ENCODE peak calls at places on chromosome 5, in six cellular contexts. I is mesendoderm, W is psoas muscle, J is body of pancreas, Z is tibial artery, M is HCT116. S is an unnamed sample.

GRCh38 chr5:111972548-111972947 is 215.6 kb upstream of the NREP start:
- DNase-seq in W (no peak), Z (no peak), I (no peak), J (no peak), M (no peak), S (no peak)

GRCh38 chr5:132476853-132477729 is 13.5 kb downstream of the IRF1 start:
- DNase-seq in Z (peak; percentile 57), M (no peak), J (no peak), W (no peak), I (peak; percentile 27), S (no peak)

GRCh38 chr5:32254987-32255900 is 57.5 kb downstream of the MTMR12 start:
- DNase-seq in J (peak; percentile 49), M (no peak), Z (no peak), I (no peak), W (no peak), S (no peak)

GRCh38 chr5:144315994-144316634 is 145.4 kb downstream of the KCTD16 start:
- DNase-seq in M (no peak), J (peak; percentile 71), W (no peak), I (no peak), Z (no peak), S (peak; percentile 63)

GRCh38 chr5:36237756-36238155 is 4.0 kb downstream of the NADK2 start:
- DNase-seq in M (no peak), Z (no peak), I (no peak), W (no peak), J (no peak), S (no peak)

GRCh38 chr5:135451581-135452360 is at the start of gene TIFAB:
- DNase-seq in M (no peak), W (no peak), J (no peak), Z (peak; percentile 48), I (no peak), S (no peak)

GRCh38 chr5:56812110-56812509 is 3.2 kb upstream of the MAP3K1 start:
- DNase-seq in Z (no peak), J (no peak), I (no peak), W (no peak), M (no peak), S (no peak)

GRCh38 chr5:170638454-170639220 is 134.8 kb downstream of the KCNIP1 start:
- DNase-seq in J (peak; percentile 68), Z (no peak), I (peak; percentile 81), M (peak; percentile 35), W (peak; percentile 43), S (peak; percentile 67)

GRCh38 chr5:179553875-179554274 is 3.5 kb downstream of the RUFY1 start:
- DNase-seq in W (peak; percentile 30), I (peak; percentile 76), J (no peak), M (no peak), Z (no peak), S (no peak)

GRCh38 chr5:173483160-173483559 is 133.3 kb downstream of the BOD1 start:
- DNase-seq in J (no peak), I (no peak), Z (no peak), W (no peak), M (no peak), S (no peak)

GRCh38 chr5:41637869-41638268 is 127.5 kb upstream of the PLCXD3 start:
- DNase-seq in I (peak; percentile 52), Z (no peak), W (no peak), M (peak; percentile 7), J (no peak), S (no peak)

GRCh38 chr5:5242056-5242455 is 101.9 kb downstream of the ADAMTS16 start:
- DNase-seq in J (no peak), W (no peak), I (peak; percentile 51), Z (no peak), M (no peak), S (no peak)

GRCh38 chr5:36462295-36463021 is 143.9 kb upstream of the SLC1A3 start:
- DNase-seq in M (no peak), Z (no peak), I (no peak), J (no peak), W (no peak), S (no peak)

GRCh38 chr5:66958984-66959641 is 237.5 kb downstream of the CD180 start:
- DNase-seq in Z (no peak), I (peak; percentile 86), M (no peak), J (peak; percentile 24), W (peak; percentile 41), S (peak; percentile 54)

GRCh38 chr5:124365491-124365890 is 380.9 kb downstream of the ZNF608 start:
- DNase-seq in I (no peak), Z (no peak), W (no peak), J (no peak), M (no peak), S (no peak)

GRCh38 chr5:145953202-145953601 is 16.8 kb downstream of the SH3RF2 start:
- DNase-seq in M (no peak), W (no peak), Z (no peak), I (no peak), J (no peak), S (no peak)

GRCh38 chr5:142869883-142870282 is 99.7 kb downstream of the ARHGAP26 start:
- DNase-seq in M (no peak), Z (no peak), J (peak; percentile 60), I (no peak), W (no peak), S (no peak)

GRCh38 chr5:9667906-9668305 is 37.8 kb upstream of the TAS2R1 start:
- DNase-seq in Z (no peak), M (no peak), W (no peak), I (no peak), J (no peak), S (no peak)

GRCh38 chr5:40628428-40628827 is 51.3 kb upstream of the PTGER4 start:
- DNase-seq in J (no peak), Z (no peak), W (no peak), M (no peak), I (no peak), S (no peak)

GRCh38 chr5:39423331-39423751 is 1.4 kb downstream of the DAB2 start:
- DNase-seq in M (no peak), Z (no peak), I (peak; percentile 85), J (no peak), W (peak; percentile 30), S (no peak)

GRCh38 chr5:34045996-34046395 is 3.0 kb upstream of the C1QTNF3 start:
- DNase-seq in Z (no peak), I (no peak), J (no peak), W (no peak), M (no peak), S (no peak)

GRCh38 chr5:162768962-162769464 is 668.4 kb upstream of the CCNG1 start:
- DNase-seq in M (no peak), W (no peak), Z (no peak), I (peak; percentile 77), J (no peak), S (no peak)

GRCh38 chr5:57724836-57725235 is 242.2 kb upstream of the ACTBL2 start:
- DNase-seq in W (no peak), Z (no peak), J (no peak), I (peak; percentile 6), M (no peak), S (no peak)

GRCh38 chr5:105868038-105868775 is 1802.5 kb downstream of the EFNA5 start:
- DNase-seq in W (no peak), J (peak; percentile 48), M (no peak), I (no peak), Z (no peak), S (no peak)

GRCh38 chr5:180026320-180026719 is 45.2 kb downstream of the RNF130 start:
- DNase-seq in J (peak; percentile 46), W (no peak), I (peak; percentile 55), M (no peak), Z (no peak), S (no peak)

DNA sequence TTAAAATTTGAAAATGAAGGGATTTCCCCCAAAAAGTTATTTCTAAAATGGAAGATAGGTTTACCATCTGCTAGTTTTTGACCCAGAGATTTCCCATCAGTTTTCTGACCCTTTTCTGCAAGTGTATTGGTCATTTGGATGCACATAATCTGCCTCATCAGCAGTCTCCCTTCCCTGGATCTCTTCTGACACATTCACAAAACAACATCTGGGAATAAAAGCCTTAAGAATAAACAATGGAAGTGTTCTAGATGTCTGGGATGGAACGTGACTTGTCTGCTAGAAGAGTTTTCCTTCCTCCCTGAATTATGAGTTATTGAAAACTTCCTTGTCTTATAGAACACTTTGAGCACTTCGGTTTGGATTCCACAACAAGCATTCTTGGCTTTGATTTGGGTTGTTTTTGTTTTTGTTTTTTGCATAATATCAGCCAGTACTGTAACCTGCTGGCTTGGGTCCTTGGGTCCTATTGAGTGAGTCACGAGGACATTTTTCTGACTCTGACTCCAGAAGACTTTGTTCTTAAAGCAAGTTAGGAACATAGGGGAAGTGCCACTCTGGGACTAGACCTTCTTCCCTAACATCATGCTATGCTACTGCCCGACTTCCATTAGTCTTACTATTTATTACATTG is 18.2 kb upstream of the ESM1 start:
- DNase-seq in J (no peak), M (no peak), I (no peak), Z (no peak), W (no peak), S (no peak)
- H3K27me3 ChIP-seq in J (no peaks in the 10 kb centered on the region), M (peaks cover 54% of the 10 kb centered on the region), I (no peaks in the 10 kb centered on the region), Z (no peaks in the 10 kb centered on the region), W (no peaks in the 10 kb centered on the region), S (no peaks in the 10 kb centered on the region)

DNA sequence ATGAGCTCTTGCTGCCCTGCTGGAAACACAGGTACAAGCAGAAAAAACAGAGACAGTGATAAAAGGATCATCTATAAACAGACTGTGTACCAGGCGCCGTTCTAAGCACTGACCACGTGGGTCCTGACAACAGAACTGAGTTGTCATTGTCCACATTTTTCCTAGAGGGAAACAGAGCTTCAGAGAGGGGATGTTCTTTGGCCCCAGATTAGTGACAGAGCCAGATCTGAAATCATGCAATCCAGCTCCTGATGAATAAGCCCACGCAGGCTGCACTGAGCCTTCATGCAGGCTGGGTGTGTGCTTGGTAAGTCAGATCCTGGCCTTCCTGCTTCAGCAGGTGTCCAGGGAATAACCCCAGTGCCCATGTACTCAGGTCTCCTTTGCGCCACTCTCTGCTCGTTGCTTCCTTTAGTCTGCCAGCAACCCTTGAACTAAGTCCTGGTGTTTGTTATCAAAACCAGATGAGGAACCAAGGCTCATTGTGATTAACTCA is 22.8 kb upstream of the TCF7 start:
- DNase-seq in Z (no peak), J (no peak), M (no peak), I (no peak), W (no peak), S (no peak)
- H3K27ac ChIP-seq in Z (no peak overlapping the region), J (no peak overlapping the region), M (no peak overlapping the region), I (no peak overlapping the region), W (no peak overlapping the region), S (no peak overlapping the region)

DNA sequence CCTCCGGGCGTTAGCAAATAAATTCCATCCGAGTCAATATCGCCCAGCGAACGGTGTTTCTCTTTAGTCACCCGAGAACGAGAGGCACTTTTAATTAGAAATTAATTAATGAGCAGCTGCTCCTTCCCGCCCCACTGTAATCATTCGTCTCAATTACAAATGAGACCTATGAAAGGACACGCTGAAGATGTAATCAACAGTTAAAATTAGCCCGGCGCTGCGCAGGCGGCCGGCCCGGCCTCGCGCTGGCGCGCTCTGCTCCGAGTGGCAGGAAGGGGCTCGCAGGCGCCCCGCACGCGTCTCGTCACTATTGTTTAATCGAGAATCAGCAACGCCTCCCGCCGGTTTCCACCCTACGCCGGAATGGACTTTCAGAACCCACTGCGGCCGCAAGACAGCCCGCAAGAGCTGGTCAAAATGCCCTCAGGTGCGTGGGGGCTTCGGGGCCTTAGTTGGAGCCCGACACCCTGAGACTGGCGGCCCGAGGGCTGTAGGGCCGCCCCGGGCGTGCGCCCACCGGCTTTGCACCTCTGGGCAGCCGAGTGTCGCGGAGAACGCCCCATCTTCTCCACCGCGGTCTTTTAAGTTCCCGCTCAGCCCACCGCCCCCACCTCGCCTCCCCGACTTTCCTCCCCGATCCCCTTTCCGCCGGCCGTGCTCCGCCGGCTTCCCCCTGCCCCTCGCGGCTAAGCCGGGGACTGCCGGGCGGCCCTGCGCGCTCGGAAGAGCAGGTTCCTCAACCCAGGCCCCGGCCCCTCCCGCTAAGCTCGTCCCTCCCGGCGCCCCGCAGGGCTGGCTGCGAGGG is 597 bp upstream of the IRX4 start:
- DNase-seq in I (peak; percentile 63), M (no peak), Z (no peak), J (no peak), W (no peak), S (no peak)
- H3K27me3 ChIP-seq in I (peaks cover 82% of the 10 kb centered on the region), M (no peaks in the 10 kb centered on the region), Z (no peaks in the 10 kb centered on the region), J (peaks cover 47% of the 10 kb centered on the region), W (no peaks in the 10 kb centered on the region), S (peaks cover 38% of the 10 kb centered on the region)

GRCh38 chr5:72251386-72251785 is 68.7 kb downstream of the MRPS27 start:
- DNase-seq in Z (no peak), W (no peak), J (no peak), I (peak; percentile 51), M (no peak), S (no peak)
- H3K27ac ChIP-seq in Z (peak overlapping the region; percentile 76), W (no peak overlapping the region), J (no peak overlapping the region), I (no peak overlapping the region), M (no peak overlapping the region), S (no peak overlapping the region)